ENCODE peak calls at places on chromosomes 2 and 18, in five cellular contexts. One of them, this sample, is unnamed. For H3K4me1 and H3K9me3, the result is how much of the 10 kb centered on the place peaks cover.

GRCh38 chr2:201734111-201734510 is 35.7 kb upstream of the MPP4 start:
- DNase-seq in lung: no peak
- DNase-seq in tibial artery: no peak
- DNase-seq in mammary epithelial cell: no peak
- DNase-seq in pancreas: no peak
- DNase-seq in this sample: no peak

GRCh38 chr2:227183657-227184367 is 19.4 kb downstream of the COL4A3 start:
- DNase-seq in lung: peak
- DNase-seq in tibial artery: no peak
- DNase-seq in mammary epithelial cell: no peak
- DNase-seq in pancreas: no peak
- DNase-seq in this sample: no peak

GRCh38 chr2:174473796-174474195 is 13.0 kb downstream of the GPR155 start:
- DNase-seq in lung: no peak
- DNase-seq in tibial artery: no peak
- DNase-seq in mammary epithelial cell: no peak
- DNase-seq in pancreas: no peak
- DNase-seq in this sample: no peak

GRCh38 chr2:165868211-165868610 is 74.2 kb upstream of the GALNT3 start:
- DNase-seq in lung: no peak
- DNase-seq in tibial artery: no peak
- DNase-seq in mammary epithelial cell: no peak
- DNase-seq in pancreas: no peak
- DNase-seq in this sample: no peak

GRCh38 chr2:231883468-231883881 is 42.7 kb downstream of the NPPC start:
- DNase-seq in lung: no peak
- DNase-seq in tibial artery: no peak
- DNase-seq in mammary epithelial cell: no peak
- DNase-seq in pancreas: no peak
- DNase-seq in this sample: no peak

GRCh38 chr18:75227535-75227934 is 16.9 kb downstream of the TSHZ1 start:
- DNase-seq in lung: no peak
- DNase-seq in tibial artery: no peak
- DNase-seq in mammary epithelial cell: no peak
- DNase-seq in pancreas: no peak
- DNase-seq in this sample: no peak

GRCh38 chr2:42980764-42981416 is 188.5 kb upstream of the HAAO start:
- DNase-seq in lung: no peak
- DNase-seq in tibial artery: no peak
- DNase-seq in mammary epithelial cell: no peak
- DNase-seq in pancreas: no peak
- DNase-seq in this sample: no peak

GRCh38 chr2:167550448-167550847 is 662.2 kb downstream of the XIRP2 start:
- DNase-seq in lung: no peak
- DNase-seq in tibial artery: no peak
- DNase-seq in mammary epithelial cell: no peak
- DNase-seq in pancreas: no peak
- DNase-seq in this sample: no peak

GRCh38 chr2:133674433-133675331 is 106.4 kb upstream of the NCKAP5 start:
- DNase-seq in lung: peak
- DNase-seq in tibial artery: peak
- DNase-seq in mammary epithelial cell: peak
- DNase-seq in pancreas: peak
- DNase-seq in this sample: no peak

GRCh38 chr2:197919487-197919886 is 115.1 kb downstream of the PLCL1 start:
- DNase-seq in lung: no peak
- DNase-seq in tibial artery: no peak
- DNase-seq in mammary epithelial cell: no peak
- DNase-seq in pancreas: no peak
- DNase-seq in this sample: no peak

GRCh38 chr2:54574107-54574859 is 118.2 kb downstream of the SPTBN1 start:
- DNase-seq in lung: peak
- DNase-seq in tibial artery: no peak
- DNase-seq in mammary epithelial cell: peak
- DNase-seq in pancreas: no peak
- DNase-seq in this sample: no peak

GRCh38 chr2:188450740-188451480 is 159.2 kb downstream of the GULP1 start:
- DNase-seq in lung: no peak
- DNase-seq in tibial artery: no peak
- DNase-seq in mammary epithelial cell: no peak
- DNase-seq in pancreas: no peak
- DNase-seq in this sample: no peak

GRCh38 chr18:63376493-63377053 is 9.6 kb upstream of the KDSR start:
- DNase-seq in lung: no peak
- DNase-seq in tibial artery: no peak
- DNase-seq in mammary epithelial cell: peak
- DNase-seq in pancreas: no peak
- DNase-seq in this sample: no peak

GRCh38 chr2:226411727-226412360 is 387.8 kb downstream of the IRS1 start:
- DNase-seq in lung: no peak
- DNase-seq in tibial artery: no peak
- DNase-seq in mammary epithelial cell: peak
- DNase-seq in pancreas: no peak
- DNase-seq in this sample: no peak

GRCh38 chr2:56483081-56483480 is 299.3 kb downstream of the CCDC85A start:
- DNase-seq in lung: no peak
- DNase-seq in tibial artery: no peak
- DNase-seq in mammary epithelial cell: no peak
- DNase-seq in pancreas: no peak
- DNase-seq in this sample: no peak

GRCh38 chr2:235216901-235217300 is 265.1 kb downstream of the SH3BP4 start:
- DNase-seq in lung: no peak
- DNase-seq in tibial artery: no peak
- DNase-seq in mammary epithelial cell: no peak
- DNase-seq in pancreas: no peak
- DNase-seq in this sample: no peak

GRCh38 chr2:163465440-163465839 is 270.4 kb downstream of the FIGN start:
- DNase-seq in lung: no peak
- DNase-seq in tibial artery: no peak
- DNase-seq in mammary epithelial cell: no peak
- DNase-seq in pancreas: no peak
- DNase-seq in this sample: no peak

GRCh38 chr2:67733517-67733916 is 329.3 kb downstream of the C1D start:
- DNase-seq in lung: no peak
- DNase-seq in tibial artery: no peak
- DNase-seq in mammary epithelial cell: peak
- DNase-seq in pancreas: peak
- DNase-seq in this sample: peak

GRCh38 chr18:48818329-48819254 is 132.2 kb downstream of the SMAD7 start:
- DNase-seq in lung: no peak
- DNase-seq in tibial artery: peak
- DNase-seq in mammary epithelial cell: no peak
- DNase-seq in pancreas: peak
- DNase-seq in this sample: peak

GRCh38 chr2:15673919-15674636 is 82.4 kb downstream of the DDX1 start:
- DNase-seq in lung: peak
- DNase-seq in tibial artery: no peak
- DNase-seq in mammary epithelial cell: no peak
- DNase-seq in pancreas: no peak
- DNase-seq in this sample: no peak

GRCh38 chr2:174023591-174024523 is 58.7 kb upstream of the SP3 start:
- DNase-seq in lung: peak
- DNase-seq in tibial artery: peak
- DNase-seq in mammary epithelial cell: peak
- DNase-seq in pancreas: peak
- DNase-seq in this sample: no peak

GRCh38 chr18:2887470-2887869 is 40.7 kb downstream of the EMILIN2 start:
- DNase-seq in lung: no peak
- DNase-seq in tibial artery: no peak
- DNase-seq in mammary epithelial cell: no peak
- DNase-seq in pancreas: no peak
- DNase-seq in this sample: no peak

GRCh38 chr2:86000938-86001312 is 104.8 kb downstream of the POLR1A start:
- DNase-seq in lung: no peak
- DNase-seq in tibial artery: no peak
- DNase-seq in mammary epithelial cell: no peak
- DNase-seq in pancreas: no peak
- DNase-seq in this sample: no peak

GRCh38 chr2:238282861-238283738 is 5.3 kb downstream of the PER2 start:
- DNase-seq in lung: no peak
- DNase-seq in tibial artery: no peak
- DNase-seq in mammary epithelial cell: no peak
- DNase-seq in pancreas: no peak
- DNase-seq in this sample: no peak

GRCh38 chr18:3248670-3249359 is 1.2 kb downstream of the MYL12A start:
- DNase-seq in lung: peak
- DNase-seq in tibial artery: no peak
- DNase-seq in mammary epithelial cell: peak
- DNase-seq in pancreas: no peak
- DNase-seq in this sample: no peak

GRCh38 chr18:46794607-46795006 is 37.8 kb upstream of the ST8SIA5 start:
- DNase-seq in lung: no peak
- DNase-seq in tibial artery: no peak
- DNase-seq in mammary epithelial cell: no peak
- DNase-seq in pancreas: no peak
- DNase-seq in this sample: no peak

GRCh38 chr2:178882666-178883440 is 75.6 kb upstream of the TTN start:
- DNase-seq in lung: no peak
- DNase-seq in tibial artery: peak
- DNase-seq in mammary epithelial cell: peak
- DNase-seq in pancreas: peak
- DNase-seq in this sample: no peak

GRCh38 chr2:183868153-183868552 is 730.2 kb upstream of the ZNF804A start:
- DNase-seq in lung: no peak
- DNase-seq in tibial artery: no peak
- DNase-seq in mammary epithelial cell: peak
- DNase-seq in pancreas: no peak
- DNase-seq in this sample: no peak

GRCh38 chr2:158586491-158586890 is 129.7 kb downstream of the PKP4 start:
- DNase-seq in lung: no peak
- DNase-seq in tibial artery: no peak
- DNase-seq in mammary epithelial cell: peak
- DNase-seq in pancreas: no peak
- DNase-seq in this sample: no peak

DNA sequence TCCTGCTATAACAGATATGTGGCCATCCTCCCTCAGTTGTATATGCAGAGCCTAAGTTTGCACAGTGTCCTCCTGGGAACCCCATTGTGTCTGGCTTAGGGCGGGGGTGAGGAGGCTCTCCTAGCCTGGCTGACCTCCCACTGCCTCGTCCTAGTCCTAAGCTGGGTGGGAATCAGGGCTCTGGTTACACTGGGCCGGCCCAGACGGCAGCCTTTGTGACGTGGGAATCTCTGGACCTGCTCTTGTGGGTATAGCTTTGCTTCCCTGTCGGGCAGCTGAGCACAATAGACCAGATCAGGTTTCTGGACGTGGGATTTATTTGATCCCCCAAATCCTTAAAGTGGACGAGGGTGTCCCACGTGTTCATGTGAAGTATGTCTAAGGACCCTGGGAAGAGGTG is 2.9 kb downstream of the ACKR3 start:
- DNase-seq in lung: no peak
- DNase-seq in tibial artery: peak
- DNase-seq in mammary epithelial cell: no peak
- DNase-seq in pancreas: peak
- DNase-seq in this sample: peak
- H3K4me1 ChIP-seq in lung: under half
- H3K4me1 ChIP-seq in tibial artery: half or more
- H3K4me1 ChIP-seq in mammary epithelial cell: under half
- H3K4me1 ChIP-seq in pancreas: under half
- H3K4me1 ChIP-seq in this sample: half or more

GRCh38 chr2:4780679-4781078 is 911.5 kb upstream of the SOX11 start:
- DNase-seq in lung: no peak
- DNase-seq in tibial artery: no peak
- DNase-seq in mammary epithelial cell: peak
- DNase-seq in pancreas: no peak
- DNase-seq in this sample: no peak

DNA sequence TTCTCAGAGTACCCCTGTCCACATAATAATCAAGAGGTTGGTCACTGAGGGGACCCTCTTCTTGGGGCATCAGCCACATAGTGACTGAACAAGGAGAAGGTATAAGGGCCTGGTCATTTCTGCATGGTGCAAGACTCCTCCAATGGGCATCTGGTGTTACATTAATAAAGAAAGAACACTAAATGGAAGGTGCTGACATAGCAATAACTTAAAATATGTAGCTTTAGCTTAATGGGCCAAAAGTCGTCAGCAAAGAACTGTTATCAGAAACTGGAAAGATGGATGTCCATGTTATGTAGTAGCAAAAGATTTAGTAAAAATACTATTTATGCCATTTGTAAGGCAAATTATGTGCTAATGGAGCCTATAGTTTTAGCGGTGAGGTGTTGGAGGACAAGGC is 916.5 kb upstream of the SOX11 start:
- DNase-seq in lung: no peak
- DNase-seq in tibial artery: no peak
- DNase-seq in mammary epithelial cell: no peak
- DNase-seq in pancreas: no peak
- DNase-seq in this sample: no peak
- H3K9me3 ChIP-seq in lung: under half
- H3K9me3 ChIP-seq in tibial artery: under half
- H3K9me3 ChIP-seq in mammary epithelial cell: under half
- H3K9me3 ChIP-seq in pancreas: under half
- H3K9me3 ChIP-seq in this sample: under half

GRCh38 chr18:80044072-80044471 is 9.8 kb downstream of the RBFA start:
- DNase-seq in lung: no peak
- DNase-seq in tibial artery: no peak
- DNase-seq in mammary epithelial cell: no peak
- DNase-seq in pancreas: no peak
- DNase-seq in this sample: no peak

GRCh38 chr18:80046961-80047541 is 12.8 kb downstream of the RBFA start:
- DNase-seq in lung: no peak
- DNase-seq in tibial artery: no peak
- DNase-seq in mammary epithelial cell: no peak
- DNase-seq in pancreas: no peak
- DNase-seq in this sample: no peak

GRCh38 chr18:80042785-80043184 is 8.6 kb downstream of the RBFA start:
- DNase-seq in lung: no peak
- DNase-seq in tibial artery: no peak
- DNase-seq in mammary epithelial cell: no peak
- DNase-seq in pancreas: no peak
- DNase-seq in this sample: no peak

GRCh38 chr18:80046011-80046410 is 11.8 kb downstream of the RBFA start:
- DNase-seq in lung: no peak
- DNase-seq in tibial artery: no peak
- DNase-seq in mammary epithelial cell: no peak
- DNase-seq in pancreas: no peak
- DNase-seq in this sample: no peak

DNA sequence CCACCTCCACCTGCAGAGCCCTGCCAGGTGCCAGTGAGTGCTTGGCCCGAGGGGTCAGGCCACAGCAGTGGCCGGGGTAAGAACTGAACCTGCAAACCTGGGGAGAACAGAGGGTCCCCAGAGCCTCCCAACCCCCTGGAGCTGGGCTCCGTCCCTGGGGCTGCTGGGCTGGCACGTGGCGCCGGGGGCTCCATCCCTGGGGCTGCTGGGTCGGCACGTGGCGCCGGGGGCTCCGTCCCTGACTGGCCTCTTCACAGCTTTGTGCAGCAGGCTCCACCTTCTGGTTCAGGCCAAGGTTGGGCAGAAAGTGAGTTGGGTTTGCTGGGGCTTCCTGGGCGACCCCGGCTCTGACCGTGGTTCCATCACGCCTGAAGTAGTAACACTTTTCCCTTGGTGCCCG is 12.2 kb downstream of the RBFA start:
- DNase-seq in lung: no peak
- DNase-seq in tibial artery: no peak
- DNase-seq in mammary epithelial cell: no peak
- DNase-seq in pancreas: no peak
- DNase-seq in this sample: no peak
- H3K4me1 ChIP-seq in lung: under half
- H3K4me1 ChIP-seq in tibial artery: under half
- H3K4me1 ChIP-seq in mammary epithelial cell: under half
- H3K4me1 ChIP-seq in pancreas: under half
- H3K4me1 ChIP-seq in this sample: under half

GRCh38 chr2:105836341-105836740 is 91.6 kb downstream of the NCK2 start:
- DNase-seq in lung: no peak
- DNase-seq in tibial artery: no peak
- DNase-seq in mammary epithelial cell: no peak
- DNase-seq in pancreas: no peak
- DNase-seq in this sample: no peak
- H3K9me3 ChIP-seq in lung: under half
- H3K9me3 ChIP-seq in tibial artery: under half
- H3K9me3 ChIP-seq in mammary epithelial cell: under half
- H3K9me3 ChIP-seq in pancreas: under half
- H3K9me3 ChIP-seq in this sample: under half